ENCODE peak calls at places on chromosomes 16 and 17, in four cellular contexts. V, X, H and U are unnamed samples.

GRCh38 chr16:88061346-88062110 is 110.3 kb downstream of the BANP start:
- DNase-seq in H (no peak), X (no peak), V (no peak), U (no peak)

GRCh38 chr17:10025224-10025623 is 120.2 kb upstream of the RCVRN start:
- DNase-seq in H (no peak), V (no peak), X (no peak), U (no peak)

GRCh38 chr17:47785538-47786123 is 36.0 kb downstream of the OSBPL7 start:
- DNase-seq in X (peak), V (no peak), H (no peak), U (peak)

GRCh38 chr17:17300624-17301568 is 2.3 kb upstream of the NT5M start:
- DNase-seq in V (no peak), H (no peak), X (peak), U (peak)

GRCh38 chr17:67474081-67474661 is 97.1 kb downstream of the PITPNC1 start:
- DNase-seq in V (no peak), H (no peak), X (peak), U (no peak)

GRCh38 chr16:87190288-87191240 is 126.6 kb downstream of the C16orf95 start:
- DNase-seq in H (no peak), V (no peak), X (peak), U (no peak)

GRCh38 chr17:55356440-55357328 is 65.0 kb downstream of the MMD start:
- DNase-seq in X (peak), V (peak), H (peak), U (peak)

GRCh38 chr16:64153718-64154117 is 968.1 kb downstream of the CDH11 start:
- DNase-seq in X (peak), H (no peak), V (no peak), U (no peak)

GRCh38 chr16:85162478-85163277 is 50.4 kb upstream of the CIBAR2 start:
- DNase-seq in H (no peak), V (no peak), X (peak), U (no peak)